ENCODE peak calls at places on chromosomes 4 and X, in ten cellular contexts. W is body of pancreas, F is esophagus squamous epithelium, K is tibial nerve, Q is H1, B is stomach, T is esophagus muscularis mucosa, M is Peyer's patch, Z is HCT116, J is adrenal gland. P is an unnamed sample.
A peak's percentile ranks its signal among the peaks of the same experiment; 100 is the strongest.

GRCh38 chr4:125688841-125689240 is 374.1 kb downstream of the FAT4 start:
- DNase-seq in W (no peak), F (no peak), K (no peak), Q (no peak), B (no peak), T (no peak), M (no peak), Z (no peak), J (no peak), P (no peak)

GRCh38 chrX:39752820-39753219 is 344.9 kb downstream of the BCOR start:
- DNase-seq in W (peak; percentile 59), F (no peak), K (no peak), Q (no peak), B (peak; percentile 32), T (no peak), M (no peak), Z (no peak), J (peak; percentile 42), P (no peak)

GRCh38 chr4:18934197-18934596 is 912.6 kb upstream of the LCORL start:
- DNase-seq in W (no peak), F (no peak), K (no peak), Q (no peak), B (no peak), T (no peak), M (no peak), Z (no peak), J (no peak), P (no peak)

GRCh38 chr4:71445819-71446218 is 107.0 kb downstream of the SLC4A4 start:
- DNase-seq in W (no peak), F (no peak), K (no peak), Q (no peak), B (no peak), T (no peak), M (no peak), Z (no peak), J (no peak), P (no peak)

GRCh38 chr4:98653890-98654867 is 4.2 kb downstream of the TSPAN5 start:
- DNase-seq in W (no peak), F (no peak), K (no peak), Q (no peak), B (no peak), T (no peak), M (no peak), Z (peak; percentile 64), J (no peak), P (no peak)

GRCh38 chr4:174707897-174708296 is 121.2 kb downstream of the GLRA3 start:
- DNase-seq in W (no peak), F (no peak), K (no peak), Q (no peak), B (no peak), T (no peak), M (no peak), Z (no peak), J (no peak), P (no peak)

GRCh38 chr4:3613980-3614730 is 81.9 kb upstream of the LRPAP1 start:
- DNase-seq in W (peak; percentile 60), F (no peak), K (no peak), Q (no peak), B (no peak), T (no peak), M (no peak), Z (no peak), J (peak; percentile 58), P (peak; percentile 56)

GRCh38 chrX:155112171-155112570 is 40.9 kb downstream of the BRCC3 start:
- DNase-seq in W (no peak), F (no peak), K (no peak), Q (no peak), B (no peak), T (no peak), M (no peak), Z (peak; percentile 26), J (no peak), P (no peak)

GRCh38 chr4:138053601-138054322 is 188.4 kb downstream of the SLC7A11 start:
- DNase-seq in W (no peak), F (no peak), K (no peak), Q (no peak), B (no peak), T (no peak), M (no peak), Z (peak; percentile 61), J (peak; percentile 46), P (no peak)

GRCh38 chrX:17038681-17039161 is 92.3 kb downstream of the REPS2 start:
- DNase-seq in W (no peak), F (no peak), K (no peak), Q (no peak), B (no peak), T (no peak), M (no peak), Z (no peak), J (peak; percentile 65), P (no peak)

GRCh38 chr4:185127021-185127925 is 15.8 kb upstream of the SLC25A4 start:
- DNase-seq in W (peak; percentile 49), F (no peak), K (no peak), Q (no peak), B (no peak), T (no peak), M (no peak), Z (no peak), J (peak; percentile 42), P (peak; percentile 71)

GRCh38 chrX:17736478-17736855 is 826 bp upstream of the SCML1 start:
- DNase-seq in W (no peak), F (no peak), K (no peak), Q (no peak), B (no peak), T (no peak), M (no peak), Z (no peak), J (no peak), P (no peak)

GRCh38 chr4:8745828-8746225 is 125.8 kb downstream of the HMX1 start:
- DNase-seq in W (no peak), F (no peak), K (no peak), Q (no peak), B (no peak), T (no peak), M (peak; percentile 19), Z (no peak), J (no peak), P (no peak)

GRCh38 chrX:39855748-39856129 is 242.0 kb downstream of the BCOR start:
- DNase-seq in W (no peak), F (peak; percentile 7), K (no peak), Q (no peak), B (peak; percentile 54), T (no peak), M (peak; percentile 81), Z (peak; percentile 19), J (no peak), P (no peak)

GRCh38 chr4:71540749-71541269 is 202.0 kb downstream of the SLC4A4 start:
- DNase-seq in W (no peak), F (no peak), K (no peak), Q (no peak), B (no peak), T (no peak), M (no peak), Z (no peak), J (no peak), P (no peak)

GRCh38 chr4:56028165-56028564 is 79.4 kb downstream of the CEP135 start:
- DNase-seq in W (no peak), F (no peak), K (no peak), Q (no peak), B (no peak), T (no peak), M (no peak), Z (no peak), J (no peak), P (no peak)

GRCh38 chr4:160026720-160027119 is 923.8 kb downstream of the RAPGEF2 start:
- DNase-seq in W (no peak), F (no peak), K (no peak), Q (no peak), B (no peak), T (no peak), M (no peak), Z (peak; percentile 39), J (no peak), P (no peak)

GRCh38 chr4:165965503-165965902 is 92.5 kb downstream of the TLL1 start:
- DNase-seq in W (no peak), F (no peak), K (no peak), Q (no peak), B (no peak), T (no peak), M (no peak), Z (no peak), J (no peak), P (no peak)

GRCh38 chr4:109408711-109409110 is 24.9 kb upstream of the SEC24B start:
- DNase-seq in W (no peak), F (no peak), K (no peak), Q (no peak), B (no peak), T (no peak), M (no peak), Z (no peak), J (no peak), P (no peak)

GRCh38 chr4:680931-681645 is 6.7 kb downstream of the MYL5 start:
- DNase-seq in W (peak; percentile 55), F (no peak), K (no peak), Q (no peak), B (peak; percentile 67), T (no peak), M (peak; percentile 92), Z (no peak), J (peak; percentile 74), P (peak; percentile 81)
- TF ChIP-seq POLR2A in W (no peak), F (no peak), K (no peak), Q (peak; percentile 1), B (no peak), T (no peak), M (no peak), Z (no peak), J (no peak), P (no peak)

DNA sequence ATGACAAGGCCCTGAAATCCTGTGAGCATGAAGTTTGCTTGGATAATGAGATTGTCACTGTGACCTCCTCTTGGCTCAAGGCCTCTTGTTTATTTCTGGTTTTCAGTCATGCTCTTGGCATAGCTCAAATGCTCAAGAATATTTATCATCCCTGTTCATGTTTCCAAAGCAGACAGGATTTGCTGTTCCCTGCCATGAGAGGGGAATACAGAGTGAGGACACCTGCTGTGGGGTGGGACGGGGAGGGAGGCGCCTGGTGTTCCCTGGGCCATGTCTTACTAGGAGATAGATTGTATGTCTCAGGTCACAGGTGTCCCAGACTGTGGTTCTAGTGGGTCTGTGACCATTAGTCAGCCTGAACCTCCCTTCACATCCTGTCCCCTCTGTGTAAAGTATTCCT is 34.9 kb upstream of the SH3RF1 start:
- DNase-seq in W (no peak), F (no peak), K (no peak), Q (no peak), B (no peak), T (no peak), M (no peak), Z (no peak), J (no peak), P (peak; percentile 23)
- H3K27ac ChIP-seq in W (no peak overlapping the region), F (no peak overlapping the region), K (no peak overlapping the region), Q (no peak overlapping the region), B (peak overlapping the region; percentile 53), T (no peak overlapping the region), M (no peak overlapping the region), Z (no peak overlapping the region), J (no peak overlapping the region), P (peak overlapping the region; percentile 18)

GRCh38 chr4:84678976-84679744 is 96.2 kb downstream of the CDS1 start:
- DNase-seq in W (no peak), F (no peak), K (peak; percentile 15), Q (no peak), B (no peak), T (no peak), M (no peak), Z (no peak), J (no peak), P (no peak)
- H3K4me1 ChIP-seq in W (no peaks in the 10 kb centered on the region), F (no peaks in the 10 kb centered on the region), K (peaks cover 30% of the 10 kb centered on the region), Q (no peaks in the 10 kb centered on the region), B (peaks cover 13% of the 10 kb centered on the region), T (peaks cover 16% of the 10 kb centered on the region), M (no peaks in the 10 kb centered on the region), Z (peaks cover 23% of the 10 kb centered on the region), J (no peaks in the 10 kb centered on the region), P (peaks cover 18% of the 10 kb centered on the region)

GRCh38 chr4:76589872-76590846 is 155.1 kb downstream of the SHROOM3 start:
- DNase-seq in W (peak; percentile 47), F (no peak), K (no peak), Q (peak; percentile 85), B (peak; percentile 74), T (no peak), M (peak; percentile 62), Z (peak; percentile 39), J (no peak), P (peak; percentile 56)
- TF ChIP-seq POLR2A in W (no peak), F (no peak), K (no peak), Q (peak; percentile 75), B (no peak), T (no peak), M (no peak), Z (no peak), J (no peak), P (no peak)

P was measured in heart left ventricle.